ENCODE peak calls at places on chromosomes 16 and 17, in five cellular contexts. C, E, R, N and B are unnamed samples.

GRCh38 chr17:249236-249993 is 68.0 kb upstream of the DOC2B start:
- DNase-seq in E (no peak), C (no peak), N (peak; percentile 69), R (no peak), B (peak; percentile 71)

GRCh38 chr16:78213751-78214150 is 114.3 kb downstream of the WWOX start:
- DNase-seq in C (no peak), E (no peak), R (no peak), N (no peak), B (no peak)

GRCh38 chr16:67150833-67151396 is at the start of gene B3GNT9:
- DNase-seq in N (peak; percentile 90), R (peak; percentile 67), E (no peak), C (no peak), B (peak; percentile 91)

GRCh38 chr17:58335779-58336455 is 7.3 kb upstream of the TSPOAP1 start:
- DNase-seq in R (peak; percentile 74), E (no peak), C (no peak), N (no peak), B (peak; percentile 61)

GRCh38 chr17:29167393-29168078 is 12.7 kb downstream of the MYO18A start:
- DNase-seq in R (no peak), E (no peak), N (no peak), C (no peak), B (no peak)

GRCh38 chr16:67917852-67918236 is 13.8 kb downstream of the CTRL start:
- DNase-seq in R (no peak), N (no peak), E (peak; percentile 44), C (peak; percentile 45), B (no peak)

GRCh38 chr16:51474414-51475091 is 323.5 kb upstream of the SALL1 start:
- DNase-seq in N (no peak), C (no peak), R (no peak), E (no peak), B (no peak)

GRCh38 chr17:32912218-32912897 is 15.6 kb upstream of the TMEM98 start:
- DNase-seq in E (no peak), N (peak; percentile 64), C (no peak), R (no peak), B (peak; percentile 83)

GRCh38 chr17:38893612-38894011 is 23.8 kb downstream of the LASP1 start:
- DNase-seq in C (no peak), N (peak; percentile 86), R (no peak), E (no peak), B (peak; percentile 77)

GRCh38 chr17:40437095-40437732 is 6.0 kb upstream of the IGFBP4 start:
- DNase-seq in C (no peak), N (no peak), R (no peak), E (no peak), B (no peak)

GRCh38 chr16:48365030-48365600 is 20.1 kb downstream of the SIAH1 start:
- DNase-seq in R (no peak), E (no peak), N (no peak), C (no peak), B (no peak)

GRCh38 chr17:15945493-15946209 is 721 bp downstream of the ADORA2B start:
- DNase-seq in N (peak; percentile 85), C (no peak), R (no peak), E (no peak), B (peak; percentile 79)

GRCh38 chr16:77899416-77899815 is 111.1 kb downstream of the VAT1L start:
- DNase-seq in C (no peak), E (no peak), N (no peak), R (no peak), B (no peak)

GRCh38 chr17:83177611-83178532 is 98.5 kb downstream of the METRNL start:
- DNase-seq in R (no peak), N (peak; percentile 61), E (no peak), C (no peak), B (no peak)

GRCh38 chr16:71627631-71628236 is 1.8 kb downstream of the MARVELD3 start:
- DNase-seq in E (no peak), N (no peak), C (no peak), R (no peak), B (no peak)

GRCh38 chr16:4290236-4290830 is 17.5 kb upstream of the TFAP4 start:
- DNase-seq in N (no peak), C (peak; percentile 88), R (no peak), E (no peak), B (peak; percentile 74)

GRCh38 chr17:43360376-43360738 is 38.4 kb upstream of the ARL4D start:
- DNase-seq in R (peak; percentile 76), N (no peak), E (no peak), C (no peak), B (no peak)

GRCh38 chr16:50603206-50604064 is 55.2 kb downstream of the NKD1 start:
- DNase-seq in C (no peak), E (no peak), R (no peak), N (no peak), B (no peak)

GRCh38 chr16:2598723-2599122 is 60.9 kb downstream of the PDPK1 start:
- DNase-seq in C (no peak), E (no peak), N (peak; percentile 23), R (no peak), B (peak; percentile 48)

GRCh38 chr17:47829870-47830269 is 1.5 kb downstream of the MRPL10 start:
- DNase-seq in N (no peak), R (no peak), E (no peak), C (no peak), B (no peak)

GRCh38 chr16:34054969-34055368 is 595.6 kb downstream of the TP53TG3F start:
- DNase-seq in E (no peak), C (no peak), R (no peak), N (no peak), B (no peak)

GRCh38 chr16:67652578-67653130 is 7.4 kb downstream of the ACD start:
- DNase-seq in N (peak; percentile 74), E (no peak), R (no peak), C (peak; percentile 26), B (no peak)

GRCh38 chr17:48236681-48237134 is 129.1 kb downstream of the SNX11 start:
- DNase-seq in E (no peak), R (peak; percentile 25), N (no peak), C (peak; percentile 91), B (no peak)

GRCh38 chr16:18804540-18804939 is 3.2 kb upstream of the ARL6IP1 start:
- DNase-seq in N (no peak), C (no peak), R (no peak), E (no peak), B (no peak)

GRCh38 chr17:37770631-37771518 is 26.0 kb upstream of the HNF1B start:
- DNase-seq in E (no peak), R (no peak), C (peak; percentile 44), N (no peak), B (peak; percentile 80)

GRCh38 chr16:28549301-28549899 is 4.3 kb upstream of the SGF29 start:
- DNase-seq in R (no peak), C (peak; percentile 33), N (no peak), E (no peak), B (no peak)

GRCh38 chr17:43599835-43600234 is 53.7 kb upstream of the ETV4 start:
- DNase-seq in R (no peak), E (no peak), C (no peak), N (no peak), B (no peak)

GRCh38 chr17:8791910-8792270 is 7.3 kb downstream of the MFSD6L start:
- DNase-seq in E (peak; percentile 9), C (peak; percentile 19), N (no peak), R (no peak), B (no peak)

GRCh38 chr17:76414334-76415295 is 30.2 kb downstream of the SPHK1 start:
- DNase-seq in E (no peak), C (no peak), R (no peak), N (no peak), B (peak; percentile 67)

GRCh38 chr16:12459401-12459791 is 344.3 kb downstream of the CPPED1 start:
- DNase-seq in N (peak; percentile 82), R (peak; percentile 41), E (no peak), C (no peak), B (peak; percentile 75)

GRCh38 chr17:49180303-49180702 is 30.1 kb downstream of the GNGT2 start:
- DNase-seq in C (peak; percentile 74), R (no peak), N (peak; percentile 85), E (no peak), B (peak; percentile 77)

GRCh38 chr17:72222971-72223370 is 102.2 kb downstream of the SOX9 start:
- DNase-seq in N (no peak), R (no peak), C (no peak), E (no peak), B (no peak)

GRCh38 chr17:34241062-34241461 is 14.0 kb upstream of the CCL2 start:
- DNase-seq in C (no peak), R (no peak), E (no peak), N (no peak), B (no peak)

GRCh38 chr17:56918916-56919315 is 5.1 kb upstream of the TRIM25 start:
- DNase-seq in C (no peak), R (no peak), E (no peak), N (no peak), B (no peak)

GRCh38 chr16:3401719-3402397 is 843 bp downstream of the ZNF174 start:
- DNase-seq in E (no peak), C (no peak), R (peak; percentile 15), N (no peak), B (no peak)

GRCh38 chr16:30031477-30031918 is 427 bp upstream of the TLCD3B start:
- DNase-seq in R (no peak), N (peak; percentile 30), E (no peak), C (no peak), B (no peak)

GRCh38 chr17:27651411-27652345 is 20.7 kb downstream of the LGALS9 start:
- DNase-seq in E (no peak), C (no peak), N (no peak), R (no peak), B (no peak)
- TF ChIP-seq CTCF in E (peak; percentile 51), C (peak; percentile 69), N (peak; percentile 85), R (peak; percentile 68), B (peak; percentile 92)

DNA sequence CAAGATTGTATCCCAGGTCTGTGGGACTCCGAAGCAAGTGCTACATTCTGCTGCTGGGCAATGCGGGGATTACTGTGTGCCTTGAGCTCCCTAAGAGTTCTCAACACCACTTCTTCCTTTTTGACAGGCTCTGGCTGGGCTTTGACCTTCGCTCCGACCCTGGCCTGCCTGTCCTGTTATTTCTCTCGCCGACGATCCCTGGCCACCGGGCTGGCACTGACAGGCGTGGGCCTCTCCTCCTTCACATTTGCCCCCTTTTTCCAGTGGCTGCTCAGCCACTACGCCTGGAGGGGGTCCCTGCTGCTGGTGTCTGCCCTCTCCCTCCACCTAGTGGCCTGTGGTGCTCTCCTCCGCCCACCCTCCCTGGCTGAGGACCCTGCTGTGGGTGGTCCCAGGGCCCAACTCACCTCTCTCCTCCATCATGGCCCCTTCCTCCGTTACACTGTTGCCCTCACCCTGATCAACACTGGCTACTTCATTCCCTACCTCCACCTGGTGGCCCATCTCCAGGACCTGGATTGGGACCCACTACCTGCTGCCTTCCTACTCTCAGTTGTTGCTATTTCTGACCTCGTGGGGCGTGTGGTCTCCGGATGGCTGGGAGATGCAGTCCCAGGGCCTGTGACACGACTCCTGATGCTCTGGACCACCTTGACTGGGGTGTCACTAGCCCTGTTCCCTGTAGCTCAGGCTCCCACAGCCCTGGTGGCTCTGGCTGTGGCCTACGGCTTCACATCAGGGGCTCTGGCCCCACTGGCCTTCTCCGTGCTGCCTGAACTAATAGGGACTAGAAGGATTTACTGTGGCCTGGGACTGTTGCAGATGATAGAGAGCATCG is 2.4 kb downstream of the SLC16A13 start:
- DNase-seq in R (no peak), E (no peak), C (no peak), N (peak; percentile 63), B (no peak)
- TF ChIP-seq CTCF in R (no peak), E (no peak), C (no peak), N (no peak), B (no peak)

GRCh38 chr16:57041182-57042156 is 50.9 kb upstream of the CPNE2 start:
- DNase-seq in E (no peak), N (no peak), C (no peak), R (peak; percentile 75), B (no peak)
- TF ChIP-seq CTCF in E (no peak), N (no peak), C (no peak), R (no peak), B (no peak)

GRCh38 chr16:85752511-85753420 is 1.9 kb upstream of the C16orf74 start:
- DNase-seq in E (no peak), C (no peak), N (no peak), R (peak; percentile 77), B (no peak)
- TF ChIP-seq CTCF in E (peak; percentile 61), C (no peak), N (no peak), R (peak; percentile 58), B (no peak)